ENCODE peak calls at places on chromosome 16, in seven cellular contexts. X, P, W, G, E, D and T are unnamed samples.

GRCh38 chr16:75733305-75734141 is 7.2 kb upstream of the CPHXL start:
- DNase-seq in E (no peak), P (no peak), W (no peak), D (no peak), X (no peak), G (no peak), T (peak)

GRCh38 chr16:10906914-10907756 is 30.1 kb downstream of the CIITA start:
- DNase-seq in X (no peak), W (no peak), D (no peak), G (no peak), E (no peak), P (no peak), T (peak)

GRCh38 chr16:82195917-82196494 is 26.0 kb upstream of the MPHOSPH6 start:
- DNase-seq in G (no peak), E (no peak), P (no peak), W (no peak), X (no peak), D (no peak), T (no peak)

GRCh38 chr16:61937646-61938045 is 98.6 kb downstream of the CDH8 start:
- DNase-seq in W (no peak), G (no peak), D (peak), E (no peak), X (no peak), P (no peak), T (no peak)

GRCh38 chr16:66120656-66121055 is 245.8 kb upstream of the CDH5 start:
- DNase-seq in P (no peak), G (no peak), E (no peak), D (no peak), W (no peak), X (no peak), T (no peak)

GRCh38 chr16:82405696-82406095 is 221.1 kb upstream of the CDH13 start:
- DNase-seq in P (no peak), E (no peak), G (no peak), D (no peak), X (no peak), W (no peak), T (no peak)

GRCh38 chr16:22297871-22298733 is 893 bp downstream of the POLR3E start:
- DNase-seq in W (peak), G (peak), X (peak), E (peak), P (peak), D (peak), T (peak)

GRCh38 chr16:53045554-53046250 is 7.0 kb downstream of the CHD9NB start:
- DNase-seq in W (no peak), P (no peak), D (no peak), X (no peak), E (no peak), G (no peak), T (no peak)

GRCh38 chr16:85570735-85571562 is 42.2 kb upstream of the GSE1 start:
- DNase-seq in G (no peak), E (peak), D (no peak), P (no peak), W (peak), X (no peak), T (no peak)

GRCh38 chr16:50602531-50603205 is 54.5 kb downstream of the NKD1 start:
- DNase-seq in G (no peak), D (no peak), X (no peak), E (no peak), P (no peak), W (no peak), T (peak)

GRCh38 chr16:3814755-3815154 is 65.8 kb downstream of the CREBBP start:
- DNase-seq in D (no peak), P (no peak), X (no peak), E (no peak), G (no peak), W (no peak), T (no peak)

GRCh38 chr16:73713817-73714495 is 582.7 kb upstream of the PSMD7 start:
- DNase-seq in X (no peak), E (peak), P (peak), G (peak), D (peak), W (peak), T (no peak)

GRCh38 chr16:2151188-2152091 is 3.0 kb downstream of the RAB26 start:
- DNase-seq in D (no peak), W (no peak), E (peak), P (no peak), X (no peak), G (no peak), T (no peak)

GRCh38 chr16:71410146-71410545 is 31.7 kb downstream of the TLE7 start:
- DNase-seq in P (peak), D (no peak), W (no peak), X (no peak), G (no peak), E (no peak), T (no peak)

GRCh38 chr16:50644730-50645129 is 36.4 kb downstream of the SNX20 start:
- DNase-seq in G (peak), X (no peak), W (peak), P (no peak), D (no peak), E (peak), T (peak)

GRCh38 chr16:51707666-51708065 is 556.6 kb upstream of the SALL1 start:
- DNase-seq in P (no peak), X (no peak), D (no peak), W (no peak), E (no peak), G (no peak), T (no peak)

GRCh38 chr16:89507834-89508590 is at the start of gene SPG7:
- DNase-seq in P (peak), X (peak), G (peak), E (peak), D (peak), W (peak), T (peak)

GRCh38 chr16:56294599-56294998 is 103.3 kb downstream of the GNAO1 start:
- DNase-seq in W (no peak), P (no peak), D (no peak), X (no peak), G (no peak), E (no peak), T (no peak)

GRCh38 chr16:56671706-56672105 is 2.1 kb downstream of the MT1H start:
- DNase-seq in X (no peak), E (no peak), W (no peak), D (no peak), P (no peak), G (no peak), T (no peak)

GRCh38 chr16:28531777-28532744 is 6.7 kb downstream of the NUPR1 start:
- DNase-seq in E (no peak), G (no peak), W (no peak), X (peak), D (no peak), P (no peak), T (no peak)